ENCODE peak calls at places on chromosome 3, in six cellular contexts. W is H1, Y is GM12892, D is GM12891, Z is K562, H is GM12878. R is an unnamed sample.

GRCh38 chr3:159829056-159829995 is 159.3 kb upstream of the IL12A start:
- DNase-seq in D (no peak), Y (no peak), W (no peak), H (no peak), Z (no peak), R (peak)

GRCh38 chr3:95218484-95218883 is 1155.6 kb downstream of the NSUN3 start:
- DNase-seq in D (no peak), H (no peak), Z (no peak), Y (no peak), W (no peak), R (no peak)

GRCh38 chr3:57555316-57555715 is 758 bp upstream of the PDE12 start:
- DNase-seq in W (no peak), Z (no peak), Y (no peak), H (no peak), D (peak), R (peak)

GRCh38 chr3:197350446-197350845 is 52.0 kb upstream of the DLG1 start:
- DNase-seq in D (no peak), W (no peak), Z (no peak), Y (no peak), H (no peak), R (no peak)

GRCh38 chr3:128455786-128456748 is 10.6 kb downstream of the DNAJB8 start:
- DNase-seq in W (no peak), H (no peak), Y (no peak), D (no peak), Z (no peak), R (no peak)

GRCh38 chr3:154182322-154182922 is 61.2 kb downstream of the ARHGEF26 start:
- DNase-seq in H (no peak), Y (no peak), D (no peak), Z (no peak), W (no peak), R (no peak)

GRCh38 chr3:180252683-180253082 is 215.9 kb upstream of the PEX5L start:
- DNase-seq in W (no peak), Y (no peak), Z (no peak), D (no peak), H (no peak), R (no peak)

GRCh38 chr3:104556372-104557078 is 810.2 kb upstream of the ALCAM start:
- DNase-seq in D (no peak), Z (no peak), W (no peak), H (no peak), Y (no peak), R (no peak)

GRCh38 chr3:30952786-30953185 is 58.3 kb upstream of the GADL1 start:
- DNase-seq in H (no peak), W (no peak), Z (no peak), Y (no peak), D (no peak), R (no peak)

GRCh38 chr3:165837058-165837525 is at the start of gene BCHE:
- DNase-seq in H (no peak), Z (no peak), D (no peak), Y (no peak), W (no peak), R (no peak)

GRCh38 chr3:141421639-141422319 is 53.5 kb downstream of the ZBTB38 start:
- DNase-seq in D (no peak), Z (no peak), W (no peak), H (no peak), Y (no peak), R (no peak)

GRCh38 chr3:148379763-148380162 is 317.9 kb upstream of the AGTR1 start:
- DNase-seq in Y (no peak), H (no peak), Z (no peak), W (no peak), D (peak), R (peak)

GRCh38 chr3:11720220-11721113 is 76.8 kb upstream of the VGLL4 start:
- DNase-seq in Y (peak), Z (peak), W (peak), H (no peak), D (peak), R (peak)

GRCh38 chr3:135238866-135239434 is 443.9 kb downstream of the EPHB1 start:
- DNase-seq in Z (no peak), H (no peak), Y (no peak), D (no peak), W (no peak), R (no peak)

GRCh38 chr3:4107430-4107829 is 195.7 kb upstream of the SETMAR start:
- DNase-seq in Y (no peak), Z (no peak), H (no peak), D (no peak), W (no peak), R (no peak)

DNA sequence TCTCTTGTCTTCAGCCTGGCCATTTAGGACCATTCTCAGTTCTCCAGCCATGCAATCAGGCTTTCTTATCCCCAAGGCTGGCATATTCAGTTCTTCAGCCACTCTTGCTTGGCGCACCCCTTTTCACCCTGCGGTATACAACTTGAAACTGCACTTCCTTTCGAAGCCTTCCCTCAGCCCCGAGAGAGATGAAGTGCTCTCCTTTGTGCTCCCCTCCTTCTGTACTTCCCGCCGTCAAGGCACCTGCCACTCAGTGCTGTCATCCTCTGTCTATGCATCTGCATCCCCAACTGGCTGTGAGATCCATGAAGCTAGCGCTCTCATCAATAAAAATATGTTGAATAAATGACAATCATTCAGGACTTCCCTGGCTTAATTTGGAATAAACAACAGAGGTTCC is 45.7 kb downstream of the MORC1 start:
- DNase-seq in W (no peak), Y (no peak), Z (no peak), H (no peak), D (no peak), R (no peak)
- TF ChIP-seq TAF1 in W (no peak), Y (no peak), Z (no peak), H (no peak), D (no peak), R (no peak)

GRCh38 chr3:48417529-48418108 is 12.3 kb downstream of the PLXNB1 start:
- DNase-seq in H (no peak), D (no peak), Y (no peak), Z (no peak), W (no peak), R (no peak)

GRCh38 chr3:48419149-48419548 is 10.7 kb downstream of the PLXNB1 start:
- DNase-seq in D (no peak), H (no peak), Y (no peak), Z (no peak), W (no peak), R (no peak)

GRCh38 chr3:48419597-48419996 is 10.3 kb downstream of the PLXNB1 start:
- DNase-seq in Z (no peak), D (no peak), Y (no peak), W (no peak), H (no peak), R (no peak)

GRCh38 chr3:48418140-48418539 is 11.7 kb downstream of the PLXNB1 start:
- DNase-seq in Y (no peak), W (no peak), Z (no peak), H (no peak), D (no peak), R (no peak)

DNA sequence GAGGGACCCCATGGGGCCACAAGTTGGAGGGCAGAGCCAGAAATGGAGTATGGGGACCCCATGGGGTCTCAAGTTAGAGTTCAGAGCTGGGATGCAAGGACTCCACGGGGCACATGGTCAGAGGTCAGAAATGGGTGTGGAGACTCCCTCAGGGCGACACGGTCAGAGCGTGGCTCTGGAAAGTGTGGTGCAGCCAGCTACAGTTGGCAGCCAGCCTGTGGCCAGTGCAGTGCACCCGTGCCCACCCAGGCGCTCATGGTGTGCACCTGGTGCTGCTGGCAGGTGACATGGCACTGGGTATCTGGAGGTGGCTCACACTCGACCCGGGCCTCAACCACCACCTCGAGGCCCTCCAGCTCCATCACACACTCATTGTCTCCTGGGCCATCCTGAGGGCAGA is 11.2 kb downstream of the PLXNB1 start:
- DNase-seq in Z (no peak), H (no peak), W (no peak), Y (no peak), D (no peak), R (no peak)
- TF ChIP-seq TAF1 in Z (no peak), H (no peak), W (no peak), Y (no peak), D (no peak), R (no peak)

GRCh38 chr3:45773044-45773443 is 23.3 kb downstream of the SLC6A20 start:
- DNase-seq in Y (no peak), W (no peak), H (no peak), D (no peak), Z (no peak), R (no peak)
- TF ChIP-seq TAF1 in Y (no peak), W (no peak), H (no peak), D (no peak), Z (no peak), R (no peak)

GRCh38 chr3:43041517-43041916 is 62.4 kb downstream of the GASK1A start:
- DNase-seq in Y (no peak), D (no peak), H (no peak), W (no peak), Z (no peak), R (no peak)
- TF ChIP-seq TAF1 in Y (no peak), D (no peak), H (no peak), W (no peak), Z (no peak), R (no peak)

GRCh38 chr3:185200639-185201038 is 47.8 kb upstream of the C3orf70 start:
- DNase-seq in D (no peak), H (no peak), W (no peak), Z (peak), Y (no peak), R (no peak)
- TF ChIP-seq TAF1 in D (no peak), H (no peak), W (no peak), Z (no peak), Y (no peak), R (no peak)

DNA sequence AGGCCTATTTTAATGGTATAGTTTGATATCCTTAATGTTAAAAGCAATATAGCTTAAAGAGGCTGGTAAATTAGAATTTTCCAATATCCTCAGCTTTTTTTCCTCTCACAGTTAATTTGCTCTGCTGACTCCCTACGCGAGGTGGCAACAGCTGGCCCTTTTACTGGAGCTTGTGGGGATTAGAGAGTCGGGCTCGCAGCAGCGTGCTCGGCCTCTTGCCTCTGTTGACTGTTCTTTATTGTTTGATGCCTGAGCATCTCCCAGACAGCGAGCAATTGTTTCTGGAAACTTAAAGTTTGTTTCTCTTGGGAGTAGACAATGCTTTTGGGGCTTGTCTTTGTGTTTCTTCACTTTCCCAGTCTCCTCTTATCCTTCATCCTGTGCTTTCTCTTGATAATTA is 80.8 kb downstream of the OPA1 start:
- DNase-seq in Y (no peak), H (no peak), W (no peak), Z (no peak), D (no peak), R (no peak)
- TF ChIP-seq TAF1 in Y (no peak), H (no peak), W (no peak), Z (no peak), D (no peak), R (no peak)

GRCh38 chr3:129793947-129794318 is 99.6 kb downstream of the TMCC1 start:
- DNase-seq in W (no peak), Y (no peak), Z (no peak), H (no peak), D (no peak), R (no peak)

GRCh38 chr3:129793356-129793755 is 100.2 kb downstream of the TMCC1 start:
- DNase-seq in Y (no peak), W (no peak), D (no peak), H (no peak), Z (no peak), R (peak)

GRCh38 chr3:129796146-129796545 is 97.4 kb downstream of the TMCC1 start:
- DNase-seq in Y (no peak), D (no peak), W (no peak), H (no peak), Z (no peak), R (no peak)

GRCh38 chr3:129795596-129795995 is 97.9 kb downstream of the TMCC1 start:
- DNase-seq in H (no peak), Z (no peak), D (no peak), Y (no peak), W (no peak), R (no peak)

GRCh38 chr3:129794319-129795201 is 99.0 kb downstream of the TMCC1 start:
- DNase-seq in H (no peak), D (no peak), W (peak), Y (peak), Z (no peak), R (peak)
- TF ChIP-seq TAF1 in H (no peak), D (no peak), W (no peak), Y (no peak), Z (no peak), R (no peak)

R was measured in HepG2.